ENCODE peak calls at places on chromosomes 2 and 18, in seven cellular contexts. E, H, C, M, R, S and P are unnamed samples.

GRCh38 chr2:55146266-55146665 is 85.8 kb downstream of the CLHC1 start:
- DNase-seq in E (no peak), R (no peak), M (no peak), H (no peak), S (no peak), C (no peak), P (no peak)

GRCh38 chr2:237674731-237675276 is 47.4 kb downstream of the LRRFIP1 start:
- DNase-seq in M (no peak), S (peak), E (peak), C (no peak), H (peak), R (no peak), P (peak)

GRCh38 chr2:175036582-175037018 is 31.4 kb upstream of the CHN1 start:
- DNase-seq in E (no peak), S (peak), H (no peak), C (no peak), M (peak), R (no peak), P (peak)

GRCh38 chr18:2881490-2882195 is 34.8 kb downstream of the EMILIN2 start:
- DNase-seq in S (no peak), E (no peak), H (no peak), R (peak), M (no peak), C (no peak), P (no peak)

GRCh38 chr2:201261471-201261870 is 1.1 kb downstream of the CASP8 start:
- DNase-seq in S (peak), E (no peak), H (peak), C (no peak), M (no peak), R (no peak), P (no peak)

GRCh38 chr2:135022952-135023880 is 24.0 kb downstream of the MAP3K19 start:
- DNase-seq in R (no peak), M (no peak), H (no peak), C (no peak), E (no peak), S (no peak), P (no peak)

GRCh38 chr2:98669675-98670074 is 61.3 kb downstream of the MGAT4A start:
- DNase-seq in H (no peak), R (no peak), M (no peak), C (no peak), S (no peak), E (no peak), P (no peak)

GRCh38 chr2:72497761-72498160 is 328.1 kb downstream of the EXOC6B start:
- DNase-seq in S (no peak), H (no peak), C (no peak), E (no peak), M (no peak), R (no peak), P (no peak)

GRCh38 chr2:173955004-173955403 is 10.2 kb downstream of the SP3 start:
- DNase-seq in R (no peak), M (no peak), E (no peak), C (no peak), S (peak), H (no peak), P (no peak)

GRCh38 chr2:3472966-3473365 is 46.4 kb downstream of the ADI1 start:
- DNase-seq in E (no peak), C (no peak), S (no peak), H (no peak), M (no peak), R (no peak), P (no peak)

GRCh38 chr2:206713770-206714169 is 4.4 kb downstream of the DYTN start:
- DNase-seq in M (no peak), C (no peak), H (no peak), S (peak), R (no peak), E (peak), P (peak)

GRCh38 chr2:200590090-200590489 is 4.3 kb downstream of the AOX1 start:
- DNase-seq in H (no peak), R (no peak), C (no peak), S (no peak), M (no peak), E (no peak), P (no peak)

GRCh38 chr18:48412339-48412929 is 3.3 kb upstream of the ZBTB7C start:
- DNase-seq in R (no peak), E (peak), H (no peak), S (peak), C (no peak), M (peak), P (peak)

GRCh38 chr2:104658149-104658839 is 195.6 kb upstream of the POU3F3 start:
- DNase-seq in H (no peak), C (no peak), M (no peak), S (peak), E (no peak), R (no peak), P (no peak)

GRCh38 chr2:121276341-121276740 is 8.7 kb downstream of the TFCP2L1 start:
- DNase-seq in C (no peak), R (no peak), E (no peak), M (no peak), S (no peak), H (no peak), P (no peak)

GRCh38 chr2:226489765-226490164 is 309.9 kb downstream of the IRS1 start:
- DNase-seq in M (no peak), S (no peak), E (no peak), C (no peak), H (no peak), R (peak), P (peak)

GRCh38 chr2:240391111-240392051 is 44.1 kb upstream of the GPC1 start:
- DNase-seq in M (no peak), E (no peak), H (no peak), R (no peak), C (no peak), S (no peak), P (no peak)

GRCh38 chr2:237875234-237876055 is 16.0 kb downstream of the RAMP1 start:
- DNase-seq in R (no peak), M (no peak), H (no peak), C (no peak), S (no peak), E (no peak), P (no peak)

GRCh38 chr18:76081536-76081935 is 413.5 kb downstream of the ZNF516 start:
- DNase-seq in C (no peak), R (no peak), E (no peak), H (no peak), S (no peak), M (no peak), P (no peak)

GRCh38 chr2:59967691-59968090 is 585.8 kb downstream of the BCL11A start:
- DNase-seq in S (no peak), M (no peak), H (no peak), C (no peak), E (no peak), R (no peak), P (no peak)

GRCh38 chr2:142176941-142177340 is 46.1 kb upstream of the LRP1B start:
- DNase-seq in E (no peak), S (no peak), R (no peak), M (no peak), C (no peak), H (no peak), P (no peak)

GRCh38 chr2:6524678-6525367 is 340.9 kb downstream of the CMPK2 start:
- DNase-seq in R (no peak), C (no peak), H (no peak), S (no peak), M (no peak), E (no peak), P (no peak)

GRCh38 chr18:61963705-61964104 is 70.9 kb upstream of the RNF152 start:
- DNase-seq in E (no peak), R (no peak), M (no peak), S (no peak), H (no peak), C (no peak), P (no peak)

GRCh38 chr2:208006325-208006724 is 19.0 kb downstream of the PLEKHM3 start:
- DNase-seq in M (no peak), R (no peak), H (no peak), E (no peak), C (no peak), S (no peak), P (no peak)

GRCh38 chr2:227326783-227327182 is 1.7 kb downstream of the MFF start:
- DNase-seq in E (no peak), S (no peak), C (no peak), H (no peak), M (no peak), R (no peak), P (no peak)

GRCh38 chr2:12177052-12177994 is 430.9 kb downstream of the LPIN1 start:
- DNase-seq in M (no peak), H (no peak), E (peak), C (no peak), R (no peak), S (peak), P (peak)

GRCh38 chr18:9711361-9712129 is 3.4 kb downstream of the RAB31 start:
- DNase-seq in H (no peak), R (no peak), E (peak), S (peak), C (no peak), M (no peak), P (peak)

GRCh38 chr18:79928563-79928960 is 22.9 kb downstream of the SLC66A2 start:
- DNase-seq in M (no peak), E (no peak), H (no peak), R (no peak), S (no peak), C (no peak), P (no peak)

GRCh38 chr18:51275712-51276473 is 78.4 kb upstream of the MEX3C start:
- DNase-seq in C (peak), H (no peak), S (no peak), M (no peak), E (no peak), R (no peak), P (no peak)

GRCh38 chr18:63376493-63377053 is 9.6 kb upstream of the KDSR start:
- DNase-seq in C (no peak), E (no peak), M (no peak), S (peak), R (peak), H (no peak), P (no peak)

GRCh38 chr18:79511271-79511670 is 115.5 kb downstream of the NFATC1 start:
- DNase-seq in E (no peak), M (no peak), S (no peak), H (no peak), R (no peak), C (no peak), P (no peak)

GRCh38 chr2:95052301-95052700 is 26.8 kb downstream of the MAL start:
- DNase-seq in R (no peak), E (no peak), H (no peak), C (no peak), M (no peak), S (no peak), P (no peak)

GRCh38 chr2:108534577-108535379 is 508 bp downstream of the LIMS1 start:
- DNase-seq in M (no peak), S (peak), C (peak), E (no peak), R (no peak), H (peak), P (no peak)

GRCh38 chr2:127359520-127359919 is 28.3 kb downstream of the MAP3K2 start:
- DNase-seq in C (no peak), S (peak), R (no peak), M (no peak), H (no peak), E (no peak), P (no peak)

GRCh38 chr2:230898016-230898415 is 27.0 kb downstream of the GPR55 start:
- DNase-seq in M (no peak), S (no peak), R (no peak), E (no peak), H (no peak), C (no peak), P (no peak)

GRCh38 chr18:78459646-78460045 is 520.0 kb upstream of the SALL3 start:
- DNase-seq in M (no peak), E (no peak), R (no peak), C (no peak), S (no peak), H (no peak), P (no peak)

GRCh38 chr18:46301571-46301970 is 197.4 kb downstream of the HAUS1 start:
- DNase-seq in S (no peak), H (no peak), M (no peak), E (no peak), R (no peak), C (no peak), P (no peak)

GRCh38 chr2:240968731-240969624 is 29.4 kb upstream of the SNED1 start:
- DNase-seq in M (no peak), H (no peak), C (peak), S (no peak), E (no peak), R (no peak), P (no peak)

GRCh38 chr2:80363330-80363729 is 58.8 kb upstream of the LRRTM1 start:
- DNase-seq in H (no peak), E (no peak), C (no peak), M (no peak), S (no peak), R (no peak), P (no peak)

DNA sequence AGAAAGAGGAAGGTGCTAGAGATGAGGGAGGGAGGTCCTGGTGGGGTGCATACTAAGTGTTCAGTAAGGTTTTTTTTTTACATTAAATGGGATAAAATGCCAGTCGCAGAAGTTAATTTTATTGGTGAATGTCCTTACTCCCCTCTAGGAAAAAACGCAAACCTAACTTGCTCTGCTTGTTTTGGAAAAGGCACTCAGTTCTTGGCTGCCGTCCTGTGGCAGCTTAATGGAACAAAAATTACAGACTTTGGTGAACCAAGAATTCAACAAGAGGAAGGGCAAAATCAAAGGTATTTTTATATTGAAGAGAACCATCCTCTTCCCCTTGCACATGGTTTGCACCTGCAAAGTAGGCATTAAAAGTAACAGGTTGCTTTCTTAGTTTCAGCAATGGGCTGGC is 12.7 kb upstream of the IL18R1 start:
- DNase-seq in E (no peak), M (no peak), S (no peak), H (no peak), R (no peak), C (no peak), P (no peak)
- TF ChIP-seq CTCF in E (no peak), M (no peak), S (no peak), H (no peak), R (peak), C (no peak), P (no peak)

DNA sequence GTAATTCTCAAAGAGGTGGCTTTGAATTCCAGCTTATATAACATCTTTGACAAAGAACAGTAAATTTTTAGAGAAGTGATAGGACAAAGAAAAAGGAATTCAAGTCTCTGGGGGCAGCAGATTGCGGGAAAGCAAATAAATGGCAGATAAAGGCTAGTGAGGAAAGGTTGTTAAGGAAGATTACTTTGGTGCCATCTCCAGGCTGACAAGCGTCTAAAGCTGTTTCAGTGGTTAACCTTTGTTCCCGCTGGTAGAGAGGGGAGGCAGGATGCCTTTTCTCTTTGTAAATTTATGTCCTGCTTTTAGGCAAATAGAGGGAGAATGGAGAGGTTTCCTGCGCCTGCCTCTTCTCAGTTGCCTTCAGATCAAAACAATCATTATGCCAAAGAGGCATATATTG is 431.2 kb upstream of the CHST9 start:
- DNase-seq in M (no peak), R (no peak), H (no peak), E (no peak), S (no peak), C (no peak), P (no peak)
- TF ChIP-seq CTCF in M (no peak), R (no peak), H (no peak), E (no peak), S (no peak), C (no peak), P (no peak)

DNA sequence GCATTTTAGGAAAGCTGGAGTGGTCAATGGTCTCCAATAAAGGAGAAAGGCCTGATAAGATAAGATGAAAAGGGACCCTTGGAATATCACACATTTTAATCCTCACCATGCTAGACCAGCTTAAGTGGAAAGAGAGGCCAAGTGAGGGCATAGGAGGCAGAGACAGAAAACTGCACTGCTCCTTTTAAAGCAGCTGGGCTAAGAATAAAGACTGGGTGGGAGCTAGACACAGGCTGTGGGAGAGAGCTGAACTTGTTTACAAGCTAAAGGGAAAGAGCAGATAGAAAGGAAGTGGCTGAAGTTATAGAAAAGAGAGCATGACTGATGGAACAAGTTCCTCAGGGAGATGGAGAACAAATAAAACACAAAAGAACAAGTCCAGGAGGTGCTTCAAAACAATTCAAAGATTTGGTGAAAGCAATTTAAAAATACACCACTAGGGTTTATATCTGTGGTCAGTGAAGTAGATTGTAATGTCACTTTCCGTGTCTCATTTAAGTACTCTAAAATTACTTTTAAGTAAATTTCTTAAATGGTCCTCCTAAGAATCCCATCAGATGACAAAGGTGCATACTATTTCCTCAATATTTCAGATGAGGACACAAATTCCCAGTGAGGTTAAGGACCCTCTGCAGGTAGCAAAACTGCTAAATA is 7.5 kb downstream of the COL5A2 start:
- DNase-seq in R (no peak), C (no peak), M (no peak), H (no peak), E (no peak), S (no peak), P (no peak)
- TF ChIP-seq CTCF in R (no peak), C (peak), M (peak), H (no peak), E (no peak), S (no peak), P (no peak)

GRCh38 chr2:96868555-96869280 is 1.2 kb downstream of the SEMA4C start:
- DNase-seq in E (peak), S (peak), M (peak), C (peak), R (peak), H (peak), P (peak)
- TF ChIP-seq CTCF in E (peak), S (peak), M (peak), C (peak), R (peak), H (peak), P (peak)

DNA sequence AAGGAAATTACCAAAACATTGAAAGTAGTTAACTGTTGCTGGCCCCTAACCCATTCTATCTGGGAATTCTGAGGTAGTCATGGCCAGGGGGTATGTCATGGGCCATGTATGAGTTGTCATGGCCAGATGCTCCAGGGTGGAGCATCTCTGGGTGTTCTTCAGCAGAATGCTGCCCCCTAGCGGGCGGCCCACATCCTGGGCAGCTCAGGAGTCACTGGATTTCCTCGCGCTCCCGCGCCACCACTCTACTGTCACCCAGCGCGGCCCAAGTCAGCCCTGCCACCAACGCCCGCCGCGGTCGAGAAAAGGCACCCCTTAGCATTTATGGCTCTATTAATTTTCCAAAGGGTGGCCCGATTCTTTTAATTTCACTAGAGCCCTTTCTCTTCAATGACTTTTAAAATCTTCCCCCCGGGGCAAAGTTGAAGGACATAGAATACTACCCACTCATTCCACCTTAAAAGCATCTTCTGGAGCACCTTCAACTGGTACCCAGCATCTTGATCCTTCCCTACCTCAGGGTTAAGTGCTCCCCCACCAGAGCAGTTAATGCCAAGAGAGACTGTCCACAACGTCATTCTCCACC is 41.6 kb downstream of the PKDCC start:
- DNase-seq in C (no peak), R (no peak), E (no peak), M (peak), S (peak), H (no peak), P (peak)
- TF ChIP-seq CTCF in C (peak), R (peak), E (peak), M (peak), S (peak), H (peak), P (peak)

GRCh38 chr18:26655614-26656400 is 107.5 kb upstream of the KCTD1 start:
- DNase-seq in S (peak), H (no peak), M (no peak), C (peak), R (no peak), E (no peak), P (no peak)
- TF ChIP-seq CTCF in S (no peak), H (no peak), M (no peak), C (no peak), R (peak), E (no peak), P (no peak)